ENCODE peak calls at places on chromosomes 1 and 21, in nine cellular contexts. L is activated CD8-positive, alpha-beta memory T cell treated with anti-CD3 and anti-CD28 coated beads for 4 hours; X is central memory CD4-positive, alpha-beta T cell; E is astrocyte of the hippocampus; R is C1 segment of cervical spinal cord; N is activated CD8-positive, alpha-beta T cell treated with anti-CD3 and anti-CD28 coated beads, Interleukin-2, amount 10 ng/mL, durations not matched to agents 7 days and 5 days; K is stimulated activated CD4-positive, alpha-beta T cell treated with anti-CD3 and anti-CD28 coated beads, TNF-alpha, amount 100 ng/mL, for 1 hour; I is NCI-H1436; Z is AG10803. T is an unnamed sample.
A peak's percentile ranks its signal among the peaks of the same experiment; 100 is the strongest.

GRCh38 chr1:45854724-45855123 is 51.3 kb downstream of the MAST2 start:
- DNase-seq in L (no peak), X (no peak), E (no peak), R (no peak), N (no peak), K (no peak), I (no peak), Z (no peak), T (no peak)

GRCh38 chr1:178273707-178274410 is 180.0 kb downstream of the RASAL2 start:
- DNase-seq in L (no peak), X (no peak), E (peak; percentile 50), R (no peak), N (no peak), K (no peak), I (no peak), Z (no peak), T (no peak)

GRCh38 chr1:28864695-28865094 is 49.7 kb upstream of the EPB41 start:
- DNase-seq in L (no peak), X (no peak), E (no peak), R (no peak), N (no peak), K (no peak), I (no peak), Z (no peak), T (no peak)

GRCh38 chr1:87084247-87084836 is 169.9 kb downstream of the HS2ST1 start:
- DNase-seq in L (no peak), X (peak; percentile 36), E (peak; percentile 25), R (no peak), N (no peak), K (no peak), I (peak; percentile 18), Z (peak; percentile 51), T (no peak)

GRCh38 chr21:34344058-34344425 is 19.8 kb upstream of the KCNE2 start:
- DNase-seq in L (no peak), X (no peak), E (no peak), R (peak; percentile 50), N (no peak), K (no peak), I (no peak), Z (no peak), T (no peak)

GRCh38 chr1:189567890-189568289 is 909.8 kb downstream of the BRINP3 start:
- DNase-seq in L (no peak), X (no peak), E (no peak), R (no peak), N (no peak), K (no peak), I (no peak), Z (no peak), T (no peak)

GRCh38 chr1:93446837-93447451 is 974 bp upstream of the FNBP1L start:
- DNase-seq in L (no peak), X (no peak), E (peak; percentile 14), R (no peak), N (no peak), K (no peak), I (peak; percentile 15), Z (no peak), T (no peak)

GRCh38 chr1:15692121-15692682 is 8.1 kb downstream of the PLEKHM2 start:
- DNase-seq in L (no peak), X (no peak), E (no peak), R (no peak), N (no peak), K (no peak), I (no peak), Z (no peak), T (no peak)

GRCh38 chr1:22643928-22644327 is 495 bp downstream of the C1QC start:
- DNase-seq in L (no peak), X (no peak), E (no peak), R (no peak), N (no peak), K (no peak), I (no peak), Z (no peak), T (no peak)

GRCh38 chr1:27349784-27350672 is 8.2 kb downstream of the SYTL1 start:
- DNase-seq in L (no peak), X (no peak), E (peak; percentile 84), R (peak; percentile 17), N (no peak), K (no peak), I (peak; percentile 56), Z (peak; percentile 55), T (no peak)

GRCh38 chr1:74457269-74457668 is 55.1 kb downstream of the LRRC53 start:
- DNase-seq in L (no peak), X (no peak), E (no peak), R (no peak), N (no peak), K (no peak), I (no peak), Z (no peak), T (no peak)

GRCh38 chr1:86499987-86500593 is 31.4 kb downstream of the CLCA1 start:
- DNase-seq in L (no peak), X (peak; percentile 66), E (peak; percentile 4), R (no peak), N (no peak), K (no peak), I (peak; percentile 78), Z (peak; percentile 21), T (no peak)

GRCh38 chr1:24903011-24903461 is 27.0 kb downstream of the RUNX3 start:
- DNase-seq in L (no peak), X (no peak), E (no peak), R (no peak), N (peak; percentile 22), K (no peak), I (no peak), Z (no peak), T (no peak)

GRCh38 chr21:41891132-41891531 is 12.0 kb upstream of the PRDM15 start:
- DNase-seq in L (no peak), X (no peak), E (no peak), R (no peak), N (no peak), K (no peak), I (no peak), Z (no peak), T (no peak)

GRCh38 chr1:31479801-31480200 is 66.8 kb downstream of the SERINC2 start:
- DNase-seq in L (no peak), X (no peak), E (no peak), R (no peak), N (no peak), K (no peak), I (no peak), Z (peak; percentile 15), T (no peak)

GRCh38 chr1:15101801-15102200 is 51.7 kb upstream of the TMEM51 start:
- DNase-seq in L (no peak), X (no peak), E (no peak), R (no peak), N (no peak), K (no peak), I (no peak), Z (no peak), T (no peak)

GRCh38 chr1:110240476-110241210 is 30.5 kb downstream of the KCNC4 start:
- DNase-seq in L (no peak), X (no peak), E (no peak), R (no peak), N (no peak), K (no peak), I (peak; percentile 45), Z (no peak), T (no peak)

GRCh38 chr1:50955116-50955515 is 5.0 kb downstream of the FAF1 start:
- DNase-seq in L (no peak), X (no peak), E (peak; percentile 41), R (no peak), N (no peak), K (no peak), I (no peak), Z (no peak), T (no peak)

GRCh38 chr1:13751458-13751871 is 51.5 kb downstream of the PRDM2 start:
- DNase-seq in L (no peak), X (no peak), E (no peak), R (no peak), N (no peak), K (no peak), I (no peak), Z (no peak), T (no peak)

GRCh38 chr1:46277658-46278373 is 25.6 kb downstream of the LRRC41 start:
- DNase-seq in L (no peak), X (no peak), E (no peak), R (no peak), N (no peak), K (no peak), I (no peak), Z (no peak), T (no peak)

GRCh38 chr1:53878492-53879105 is 11.0 kb downstream of the YIPF1 start:
- DNase-seq in L (no peak), X (no peak), E (peak; percentile 68), R (no peak), N (no peak), K (no peak), I (peak; percentile 40), Z (peak; percentile 70), T (no peak)

GRCh38 chr1:6459850-6460265 is 6.1 kb downstream of the TNFRSF25 start:
- DNase-seq in L (no peak), X (peak; percentile 73), E (peak; percentile 43), R (no peak), N (peak; percentile 46), K (no peak), I (no peak), Z (no peak), T (no peak)

GRCh38 chr1:56774067-56774609 is 45.1 kb downstream of the FYB2 start:
- DNase-seq in L (no peak), X (no peak), E (no peak), R (no peak), N (no peak), K (no peak), I (no peak), Z (no peak), T (no peak)

GRCh38 chr1:219772265-219773036 is 155.9 kb downstream of the SLC30A10 start:
- DNase-seq in L (no peak), X (no peak), E (no peak), R (no peak), N (no peak), K (no peak), I (no peak), Z (no peak), T (no peak)

GRCh38 chr1:208258277-208258676 is 14.1 kb upstream of the PLXNA2 start:
- DNase-seq in L (no peak), X (no peak), E (no peak), R (no peak), N (no peak), K (no peak), I (no peak), Z (no peak), T (no peak)

GRCh38 chr1:44294588-44295007 is 60.5 kb downstream of the ERI3 start:
- DNase-seq in L (no peak), X (no peak), E (peak; percentile 78), R (peak; percentile 73), N (no peak), K (no peak), I (no peak), Z (peak; percentile 97), T (no peak)

GRCh38 chr1:39892611-39893595 is 8.8 kb downstream of the MYCL start:
- DNase-seq in L (no peak), X (no peak), E (peak; percentile 93), R (no peak), N (no peak), K (no peak), I (no peak), Z (peak; percentile 83), T (no peak)

GRCh38 chr1:205769641-205770365 is 5.5 kb downstream of the RAB29 start:
- DNase-seq in L (no peak), X (no peak), E (no peak), R (no peak), N (no peak), K (no peak), I (no peak), Z (peak; percentile 83), T (no peak)

GRCh38 chr1:51473716-51474115 is 45.4 kb downstream of the EPS15 start:
- DNase-seq in L (no peak), X (no peak), E (no peak), R (no peak), N (no peak), K (no peak), I (no peak), Z (no peak), T (no peak)

GRCh38 chr1:53450225-53450624 is 9.0 kb upstream of the DMRTB1 start:
- DNase-seq in L (no peak), X (no peak), E (no peak), R (no peak), N (peak; percentile 36), K (no peak), I (no peak), Z (no peak), T (no peak)

GRCh38 chr21:37452222-37452621 is 85.6 kb downstream of the DYRK1A start:
- DNase-seq in L (no peak), X (no peak), E (peak; percentile 92), R (no peak), N (no peak), K (no peak), I (no peak), Z (peak; percentile 92), T (no peak)